ENCODE peak calls at places on chromosomes 12 and 14, in nine cellular contexts. O is coronary artery; F is LHCN-M2; V is AG08396; Q is NCI-H2107; D is H9; B is mesothelial cell of epicardium; X is choroid plexus epithelial cell; I is stimulated activated CD8-positive, alpha-beta memory T cell treated with anti-CD3 and anti-CD28 coated beads, Interleukin-4, amount 100 ng/mL, for 1 hour. J is an unnamed sample.

GRCh38 chr12:38892090-38892786 is 13.2 kb downstream of the CPNE8 start:
- DNase-seq in B (no peak), Q (no peak), F (no peak), O (no peak), V (peak), X (peak), D (no peak), I (no peak), J (no peak)

GRCh38 chr12:20174776-20175175 is 193.6 kb upstream of the PDE3A start:
- DNase-seq in Q (no peak), I (no peak), B (no peak), V (no peak), O (no peak), X (no peak), D (no peak), F (no peak), J (no peak)

GRCh38 chr14:101604935-101605767 is 43.9 kb downstream of the DIO3 start:
- DNase-seq in V (no peak), F (peak), Q (no peak), O (peak), D (no peak), B (no peak), X (no peak), I (no peak), J (no peak)

GRCh38 chr12:104877107-104877705 is 80.9 kb downstream of the SLC41A2 start:
- DNase-seq in B (no peak), X (peak), Q (no peak), D (no peak), I (no peak), O (no peak), V (peak), F (peak), J (peak)

GRCh38 chr14:72419226-72419625 is 474.7 kb downstream of the DPF3 start:
- DNase-seq in D (no peak), B (no peak), F (no peak), V (no peak), X (no peak), O (no peak), Q (no peak), I (no peak), J (no peak)

GRCh38 chr12:128258866-128259555 is 8.0 kb upstream of the TMEM132C start:
- DNase-seq in D (peak), O (no peak), X (no peak), F (no peak), Q (no peak), I (no peak), B (no peak), V (no peak), J (no peak)

GRCh38 chr14:50060871-50061663 is 55.3 kb downstream of the VCPKMT start:
- DNase-seq in D (no peak), O (peak), F (peak), V (peak), Q (no peak), B (no peak), X (peak), I (no peak), J (peak)

GRCh38 chr14:89351364-89351957 is 65.6 kb downstream of the FOXN3 start:
- DNase-seq in F (peak), O (no peak), X (peak), B (no peak), V (no peak), Q (no peak), I (no peak), D (peak), J (peak)

GRCh38 chr14:102926104-102926503 is 3.6 kb downstream of the AMN start:
- DNase-seq in D (no peak), Q (no peak), I (no peak), X (no peak), F (no peak), V (no peak), B (no peak), O (no peak), J (no peak)

GRCh38 chr12:53515291-53515680 is 8.0 kb upstream of the NPFF start:
- DNase-seq in X (no peak), D (no peak), Q (no peak), V (no peak), B (no peak), F (no peak), I (no peak), O (no peak), J (no peak)

GRCh38 chr12:13283867-13284266 is 87.3 kb downstream of the EMP1 start:
- DNase-seq in F (no peak), O (no peak), X (no peak), B (no peak), I (no peak), D (no peak), V (no peak), Q (no peak), J (no peak)

GRCh38 chr14:31420013-31420318 is 384 bp downstream of the HEATR5A start:
- DNase-seq in V (peak), O (peak), Q (no peak), B (peak), I (no peak), F (no peak), D (peak), X (no peak), J (no peak)

GRCh38 chr12:57240069-57240921 is 10.7 kb downstream of the STAC3 start:
- DNase-seq in F (peak), D (peak), Q (peak), X (peak), V (peak), B (no peak), O (peak), I (peak), J (peak)

GRCh38 chr14:55353686-55354467 is 57.8 kb downstream of the ATG14 start:
- DNase-seq in Q (no peak), I (no peak), F (no peak), X (no peak), V (no peak), O (no peak), D (no peak), B (no peak), J (no peak)

GRCh38 chr14:59123526-59123925 is 64.9 kb upstream of the DAAM1 start:
- DNase-seq in F (peak), B (no peak), Q (no peak), O (no peak), X (no peak), V (peak), D (no peak), I (no peak), J (no peak)

GRCh38 chr14:63174760-63175191 is 29.5 kb upstream of the RHOJ start:
- DNase-seq in F (no peak), V (peak), X (peak), O (no peak), B (no peak), Q (peak), D (peak), I (no peak), J (no peak)

GRCh38 chr12:774051-774614 is 21.8 kb downstream of the WNK1 start:
- DNase-seq in X (peak), Q (no peak), O (no peak), F (peak), B (no peak), D (no peak), V (no peak), I (no peak), J (no peak)

GRCh38 chr14:93619176-93619793 is 169.0 kb downstream of the PRIMA1 start:
- DNase-seq in B (no peak), V (peak), X (peak), O (no peak), Q (peak), I (no peak), F (peak), D (no peak), J (no peak)

GRCh38 chr14:78758333-78758732 is 588.2 kb downstream of the NRXN3 start:
- DNase-seq in F (peak), B (no peak), O (no peak), V (no peak), D (no peak), I (no peak), Q (peak), X (peak), J (no peak)

GRCh38 chr14:76917158-76917596 is 91.0 kb downstream of the LRRC74A start:
- DNase-seq in V (peak), X (peak), Q (peak), D (peak), B (no peak), F (peak), I (no peak), O (no peak), J (no peak)

GRCh38 chr12:75623631-75624118 is 112.3 kb upstream of the KRR1 start:
- DNase-seq in F (peak), I (no peak), Q (no peak), X (peak), B (no peak), O (no peak), D (peak), V (no peak), J (no peak)

GRCh38 chr14:59213368-59214315 is 25.2 kb downstream of the DAAM1 start:
- DNase-seq in V (no peak), I (no peak), F (no peak), X (peak), Q (peak), O (no peak), D (no peak), B (no peak), J (no peak)

GRCh38 chr12:96774501-96775256 is 132.4 kb upstream of the NEDD1 start:
- DNase-seq in F (peak), O (no peak), I (no peak), V (no peak), D (no peak), Q (no peak), X (no peak), B (no peak), J (no peak)

GRCh38 chr12:12442548-12443071 is 85.7 kb downstream of the BORCS5 start:
- DNase-seq in D (no peak), Q (no peak), F (peak), O (no peak), I (no peak), B (no peak), V (no peak), X (peak), J (no peak)

GRCh38 chr14:24275524-24276139 is 4.2 kb upstream of the RABGGTA start:
- DNase-seq in X (no peak), I (no peak), Q (no peak), O (no peak), D (peak), F (no peak), B (no peak), V (no peak), J (no peak)

GRCh38 chr14:70827366-70828151 is 18.2 kb upstream of the MAP3K9 start:
- DNase-seq in F (peak), I (no peak), B (no peak), Q (no peak), D (no peak), O (no peak), V (no peak), X (peak), J (no peak)

GRCh38 chr14:100761481-100761880 is 34.8 kb downstream of the DLK1 start:
- DNase-seq in I (no peak), V (no peak), B (no peak), F (peak), O (no peak), D (no peak), X (peak), Q (no peak), J (no peak)

GRCh38 chr12:105226219-105226618 is 9.8 kb downstream of the APPL2 start:
- DNase-seq in I (no peak), D (no peak), X (peak), O (no peak), F (peak), Q (no peak), B (no peak), V (peak), J (peak)

GRCh38 chr14:22007278-22008097 is 333.9 kb upstream of the OR4E1 start:
- DNase-seq in B (no peak), F (no peak), V (no peak), Q (no peak), I (no peak), X (no peak), O (no peak), D (no peak), J (no peak)

GRCh38 chr14:58783801-58784511 is 146.2 kb downstream of the DACT1 start:
- DNase-seq in F (no peak), V (no peak), I (no peak), X (peak), D (no peak), O (no peak), Q (no peak), B (no peak), J (no peak)